ENCODE peak calls at places on chromosomes 4 and X, in eight cellular contexts. F is HCT116, L is HepG2, O is GM23338, Y is upper lobe of left lung, C is K562, K is Panc1, B is GM12878. P is an unnamed sample.

GRCh38 chr4:120000591-120001296 is 65.9 kb downstream of the MAD2L1 start:
- ATAC-seq in F (no peak), L (no peak), O (no peak), Y (no peak), C (no peak), K (no peak), B (no peak), P (no peak)

GRCh38 chr4:101177146-101177545 is 170.2 kb downstream of the PPP3CA start:
- ATAC-seq in F (no peak), L (no peak), O (no peak), Y (no peak), C (no peak), K (no peak), B (no peak), P (no peak)

GRCh38 chr4:186669159-186669720 is 54.4 kb downstream of the FAT1 start:
- ATAC-seq in F (no peak), L (peak; percentile 63), O (peak; percentile 98), Y (no peak), C (peak; percentile 58), K (peak; percentile 14), B (no peak), P (peak; percentile 89)

GRCh38 chrX:17668929-17669328 is 68.4 kb upstream of the SCML1 start:
- ATAC-seq in F (no peak), L (no peak), O (no peak), Y (no peak), C (no peak), K (no peak), B (no peak), P (no peak)

GRCh38 chr4:159280442-159281172 is 177.7 kb downstream of the RAPGEF2 start:
- ATAC-seq in F (no peak), L (peak; percentile 91), O (no peak), Y (peak; percentile 85), C (no peak), K (no peak), B (no peak), P (no peak)

GRCh38 chrX:48573690-48574269 is 504 bp upstream of the RBM3 start:
- ATAC-seq in F (peak; percentile 18), L (no peak), O (no peak), Y (no peak), C (peak; percentile 54), K (peak; percentile 4), B (peak; percentile 1), P (peak; percentile 22)

GRCh38 chrX:51860679-51861078 is 32.7 kb upstream of the MAGED1 start:
- ATAC-seq in F (peak; percentile 63), L (peak; percentile 47), O (peak; percentile 89), Y (no peak), C (peak; percentile 74), K (no peak), B (peak; percentile 59), P (no peak)

GRCh38 chrX:148940411-148940996 is 440.1 kb downstream of the AFF2 start:
- ATAC-seq in F (no peak), L (no peak), O (no peak), Y (no peak), C (no peak), K (no peak), B (no peak), P (no peak)

GRCh38 chrX:28586891-28587635 is at the start of gene IL1RAPL1:
- ATAC-seq in F (peak; percentile 68), L (peak; percentile 43), O (peak; percentile 56), Y (no peak), C (no peak), K (peak; percentile 84), B (no peak), P (no peak)

GRCh38 chr4:140355288-140355687 is 18.2 kb upstream of the SCOC start:
- ATAC-seq in F (no peak), L (no peak), O (no peak), Y (no peak), C (no peak), K (no peak), B (no peak), P (no peak)

GRCh38 chrX:46408553-46409407 is 136.4 kb downstream of the ZNF674 start:
- ATAC-seq in F (peak; percentile 49), L (no peak), O (no peak), Y (no peak), C (peak; percentile 55), K (peak; percentile 48), B (peak; percentile 74), P (no peak)

GRCh38 chr4:27239651-27240050 is 379.0 kb downstream of the STIM2 start:
- ATAC-seq in F (no peak), L (no peak), O (no peak), Y (no peak), C (no peak), K (no peak), B (no peak), P (no peak)

GRCh38 chrX:42755820-42756219 is 22.1 kb downstream of the PPP1R2C start:
- ATAC-seq in F (no peak), L (no peak), O (no peak), Y (peak; percentile 62), C (no peak), K (no peak), B (no peak), P (peak; percentile 68)

GRCh38 chrX:109485470-109486340 is 3.8 kb upstream of the GUCY2F start:
- ATAC-seq in F (peak; percentile 54), L (no peak), O (no peak), Y (peak; percentile 75), C (peak; percentile 68), K (peak; percentile 63), B (peak; percentile 84), P (no peak)

GRCh38 chr4:21792736-21793135 is 155.8 kb downstream of the KCNIP4 start:
- ATAC-seq in F (no peak), L (no peak), O (no peak), Y (no peak), C (no peak), K (no peak), B (no peak), P (no peak)

GRCh38 chr4:24772952-24773351 is 22.4 kb upstream of the SOD3 start:
- ATAC-seq in F (no peak), L (no peak), O (no peak), Y (no peak), C (no peak), K (no peak), B (no peak), P (no peak)

GRCh38 chr4:24775209-24775608 is 20.2 kb upstream of the SOD3 start:
- ATAC-seq in F (no peak), L (no peak), O (no peak), Y (no peak), C (no peak), K (no peak), B (no peak), P (no peak)

GRCh38 chr4:24774452-24774851 is 20.9 kb upstream of the SOD3 start:
- ATAC-seq in F (no peak), L (no peak), O (no peak), Y (peak; percentile 69), C (no peak), K (no peak), B (no peak), P (no peak)

GRCh38 chr4:24777528-24777927 is 17.8 kb upstream of the SOD3 start:
- ATAC-seq in F (no peak), L (no peak), O (no peak), Y (no peak), C (no peak), K (no peak), B (no peak), P (no peak)

DNA sequence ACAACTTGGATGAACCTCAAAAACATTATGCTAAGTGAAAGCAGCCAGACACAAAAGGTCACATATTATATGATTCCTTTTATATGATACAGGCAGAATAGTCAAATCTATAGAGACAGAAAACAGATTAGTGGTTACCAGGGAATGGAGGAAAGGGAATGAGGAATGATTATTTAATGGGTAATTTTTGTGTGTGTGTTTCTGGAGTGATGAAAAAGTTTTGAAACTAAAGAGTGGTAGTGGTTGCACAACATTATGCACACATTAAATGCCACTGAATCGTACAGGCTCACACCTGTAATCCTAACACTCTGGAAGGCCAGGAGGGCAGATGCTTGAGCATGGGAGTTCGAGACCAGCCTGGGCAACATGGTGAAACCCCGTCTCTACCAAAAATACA is 19.6 kb upstream of the SOD3 start:
- ATAC-seq in F (no peak), L (no peak), O (no peak), Y (no peak), C (no peak), K (no peak), B (no peak), P (no peak)
- TF ChIP-seq CTCF in F (no peak), L (no peak), O (no peak), Y (no peak), C (no peak), K (no peak), B (no peak), P (no peak)

GRCh38 chr4:138961687-138962086 is 53.9 kb upstream of the NOCT start:
- ATAC-seq in F (no peak), L (no peak), O (no peak), Y (no peak), C (peak; percentile 45), K (no peak), B (no peak), P (no peak)
- TF ChIP-seq POLR2AphosphoS5 in F (no peak), L (no peak), O (no peak), Y (no peak), C (no peak), K (no peak), B (no peak), P (no peak)

DNA sequence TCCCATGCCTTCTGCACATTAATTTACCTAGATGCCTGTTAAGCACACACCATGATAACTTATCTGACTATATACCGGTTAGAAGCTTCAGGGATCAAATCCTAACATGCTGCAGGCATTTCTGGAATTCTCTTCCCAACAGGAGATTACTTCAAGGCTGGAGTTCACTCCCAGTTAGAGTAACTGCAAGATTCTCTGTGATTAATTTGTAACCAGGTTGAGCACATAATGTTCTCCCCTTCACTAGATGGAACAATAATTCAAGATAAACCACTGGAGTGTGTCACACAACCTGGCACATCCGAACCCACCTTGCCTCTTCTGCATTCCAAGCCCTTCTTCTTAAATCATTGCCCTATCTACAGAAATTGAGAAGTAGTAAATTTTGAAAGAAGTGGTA is 11.8 kb upstream of the UGT2A3 start:
- ATAC-seq in F (no peak), L (no peak), O (no peak), Y (no peak), C (no peak), K (no peak), B (no peak), P (no peak)
- TF ChIP-seq CTCF in F (no peak), L (no peak), O (no peak), Y (no peak), C (no peak), K (no peak), B (no peak), P (no peak)

DNA sequence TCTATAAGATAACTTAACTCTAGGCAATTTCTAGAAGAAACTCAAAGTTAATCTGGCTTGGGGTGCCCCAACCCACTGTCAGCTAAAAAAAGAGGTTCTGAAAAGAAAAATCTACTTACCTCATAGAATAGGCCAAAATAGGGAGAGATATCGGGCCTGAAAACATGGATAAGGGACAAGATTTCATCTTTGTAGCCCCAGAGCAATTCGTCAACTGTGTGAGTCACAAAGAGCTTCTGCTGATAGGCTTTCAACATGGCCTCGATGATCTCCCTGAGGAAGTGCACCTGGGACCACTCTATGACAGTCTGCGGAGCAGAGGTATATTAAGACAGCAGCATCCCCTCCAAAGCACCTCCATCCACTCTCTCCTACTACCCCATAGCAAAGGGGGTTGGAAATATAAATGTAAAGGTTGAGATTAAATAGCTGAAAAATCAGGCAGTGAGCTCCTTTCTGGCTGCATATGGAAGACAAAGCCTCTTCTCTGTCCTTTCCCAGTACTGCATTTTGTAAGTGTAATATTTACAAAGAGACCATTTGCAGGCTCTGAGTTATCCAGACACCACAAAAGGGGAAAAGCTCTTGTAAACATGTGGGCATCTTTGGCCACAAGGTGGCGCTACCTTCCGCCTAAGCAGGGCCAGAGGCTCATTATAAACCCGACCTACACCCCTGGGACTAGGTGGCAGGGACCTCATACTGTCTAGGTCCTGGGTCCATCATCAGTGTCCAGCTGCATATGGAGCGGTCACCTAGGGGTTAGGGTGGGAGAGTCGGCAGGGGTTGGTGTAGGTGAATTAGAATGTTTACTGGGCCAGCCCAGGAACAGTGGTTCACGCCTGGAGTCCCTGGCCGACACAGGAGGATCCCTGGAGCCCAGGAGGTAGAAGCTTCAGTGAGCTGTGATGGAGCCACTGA is 31.5 kb upstream of the NUP54 start:
- ATAC-seq in F (peak; percentile 99), L (peak; percentile 99), O (peak; percentile 100), Y (peak; percentile 89), C (peak; percentile 100), K (peak; percentile 95), B (peak; percentile 99), P (peak; percentile 73)
- TF ChIP-seq POLR2AphosphoS5 in F (no peak), L (no peak), O (no peak), Y (no peak), C (no peak), K (no peak), B (no peak), P (no peak)

P was measured in gastroesophageal sphincter.